ENCODE peak calls at places on chromosomes 7 and 10, in four cellular contexts. One of them, this sample, is unnamed.

GRCh38 chr10:86299562-86299961 is 67.0 kb downstream of the GRID1 start:
- DNase-seq in A549: no peak
- DNase-seq in lower leg skin: peak; percentile 43
- DNase-seq in thyroid gland: no peak
- DNase-seq in this sample: no peak

GRCh38 chr10:104146871-104147270 is 24.9 kb downstream of the SFR1 start:
- DNase-seq in thyroid gland: no peak
- DNase-seq in A549: no peak
- DNase-seq in lower leg skin: no peak
- DNase-seq in this sample: no peak

GRCh38 chr7:33900501-33900900 is 4.8 kb upstream of the BMPER start:
- DNase-seq in lower leg skin: no peak
- DNase-seq in thyroid gland: no peak
- DNase-seq in A549: no peak
- DNase-seq in this sample: no peak

GRCh38 chr10:10630281-10630680 is 387.4 kb upstream of the CELF2 start:
- DNase-seq in A549: no peak
- DNase-seq in lower leg skin: no peak
- DNase-seq in thyroid gland: no peak
- DNase-seq in this sample: no peak

GRCh38 chr10:119190353-119190752 is 11.7 kb upstream of the PRDX3 start:
- DNase-seq in thyroid gland: no peak
- DNase-seq in lower leg skin: no peak
- DNase-seq in A549: peak; percentile 84
- DNase-seq in this sample: no peak

GRCh38 chr7:12945901-12946300 is 258.5 kb downstream of the ARL4A start:
- DNase-seq in thyroid gland: no peak
- DNase-seq in A549: no peak
- DNase-seq in lower leg skin: no peak
- DNase-seq in this sample: no peak

GRCh38 chr10:17062493-17063487 is 66.8 kb downstream of the CUBN start:
- DNase-seq in thyroid gland: no peak
- DNase-seq in A549: peak; percentile 58
- DNase-seq in lower leg skin: peak; percentile 91
- DNase-seq in this sample: no peak

GRCh38 chr7:2629740-2630681 is 1.8 kb upstream of the TTYH3 start:
- DNase-seq in thyroid gland: peak; percentile 96
- DNase-seq in A549: no peak
- DNase-seq in lower leg skin: no peak
- DNase-seq in this sample: no peak

GRCh38 chr10:96313348-96313747 is 9.1 kb downstream of the DNTT start:
- DNase-seq in lower leg skin: no peak
- DNase-seq in thyroid gland: no peak
- DNase-seq in A549: no peak
- DNase-seq in this sample: no peak

GRCh38 chr7:128030263-128030998 is 806 bp downstream of the LRRC4 start:
- DNase-seq in thyroid gland: no peak
- DNase-seq in A549: no peak
- DNase-seq in lower leg skin: no peak
- DNase-seq in this sample: no peak

GRCh38 chr10:5404188-5405041 is at the start of gene TUBAL3:
- DNase-seq in lower leg skin: no peak
- DNase-seq in thyroid gland: no peak
- DNase-seq in A549: no peak
- DNase-seq in this sample: no peak

GRCh38 chr7:33677556-33677955 is 227.8 kb upstream of the BMPER start:
- DNase-seq in thyroid gland: no peak
- DNase-seq in A549: no peak
- DNase-seq in lower leg skin: no peak
- DNase-seq in this sample: no peak

GRCh38 chr7:131753620-131754222 is 197.3 kb upstream of the PODXL start:
- DNase-seq in lower leg skin: no peak
- DNase-seq in thyroid gland: no peak
- DNase-seq in A549: peak; percentile 61
- DNase-seq in this sample: no peak

GRCh38 chr7:120021085-120021484 is 251.9 kb upstream of the KCND2 start:
- DNase-seq in A549: no peak
- DNase-seq in lower leg skin: no peak
- DNase-seq in thyroid gland: no peak
- DNase-seq in this sample: no peak

GRCh38 chr10:65570143-65571010 is 1355.5 kb upstream of the LRRTM3 start:
- DNase-seq in A549: peak; percentile 12
- DNase-seq in thyroid gland: peak; percentile 45
- DNase-seq in lower leg skin: no peak
- DNase-seq in this sample: peak; percentile 28

GRCh38 chr7:73330772-73331171 is 2.8 kb downstream of the FKBP6 start:
- DNase-seq in thyroid gland: no peak
- DNase-seq in lower leg skin: no peak
- DNase-seq in A549: no peak
- DNase-seq in this sample: no peak

GRCh38 chr7:2019693-2020511 is 212.8 kb downstream of the MAD1L1 start:
- DNase-seq in lower leg skin: peak; percentile 93
- DNase-seq in thyroid gland: peak; percentile 9
- DNase-seq in A549: no peak
- DNase-seq in this sample: peak; percentile 85

GRCh38 chr10:19922236-19922963 is 106.2 kb downstream of the PLXDC2 start:
- DNase-seq in lower leg skin: no peak
- DNase-seq in A549: no peak
- DNase-seq in thyroid gland: peak; percentile 19
- DNase-seq in this sample: no peak

GRCh38 chr7:47458486-47458885 is 123.4 kb downstream of the TNS3 start:
- DNase-seq in lower leg skin: no peak
- DNase-seq in A549: no peak
- DNase-seq in thyroid gland: no peak
- DNase-seq in this sample: no peak

GRCh38 chr10:76152186-76152585 is 720.8 kb downstream of the LRMDA start:
- DNase-seq in A549: no peak
- DNase-seq in lower leg skin: no peak
- DNase-seq in thyroid gland: no peak
- DNase-seq in this sample: no peak

GRCh38 chr7:9231683-9232082 is 798.3 kb downstream of the NXPH1 start:
- DNase-seq in A549: no peak
- DNase-seq in lower leg skin: no peak
- DNase-seq in thyroid gland: no peak
- DNase-seq in this sample: no peak

GRCh38 chr10:125116652-125117310 is 43.6 kb downstream of the CTBP2 start:
- DNase-seq in lower leg skin: no peak
- DNase-seq in thyroid gland: no peak
- DNase-seq in A549: no peak
- DNase-seq in this sample: no peak

GRCh38 chr7:117122536-117122935 is 169.2 kb downstream of the ST7 start:
- DNase-seq in A549: no peak
- DNase-seq in lower leg skin: no peak
- DNase-seq in thyroid gland: no peak
- DNase-seq in this sample: no peak

GRCh38 chr7:73715648-73716317 is 3.7 kb downstream of the STX1A start:
- DNase-seq in A549: peak; percentile 99
- DNase-seq in lower leg skin: no peak
- DNase-seq in thyroid gland: no peak
- DNase-seq in this sample: peak; percentile 94

GRCh38 chr7:79452495-79453265 is 787 bp downstream of the MAGI2 start:
- DNase-seq in lower leg skin: peak; percentile 87
- DNase-seq in thyroid gland: peak; percentile 39
- DNase-seq in A549: peak; percentile 15
- DNase-seq in this sample: no peak

GRCh38 chr10:71293446-71294090 is 25.5 kb upstream of the SLC29A3 start:
- DNase-seq in A549: no peak
- DNase-seq in thyroid gland: peak; percentile 40
- DNase-seq in lower leg skin: no peak
- DNase-seq in this sample: no peak

GRCh38 chr7:135248546-135248945 is 14.9 kb downstream of the STRA8 start:
- DNase-seq in A549: no peak
- DNase-seq in thyroid gland: no peak
- DNase-seq in lower leg skin: peak; percentile 52
- DNase-seq in this sample: no peak

GRCh38 chr10:123858039-123858740 is 33.4 kb downstream of the CPXM2 start:
- DNase-seq in thyroid gland: peak; percentile 17
- DNase-seq in A549: no peak
- DNase-seq in lower leg skin: peak; percentile 50
- DNase-seq in this sample: no peak

DNA sequence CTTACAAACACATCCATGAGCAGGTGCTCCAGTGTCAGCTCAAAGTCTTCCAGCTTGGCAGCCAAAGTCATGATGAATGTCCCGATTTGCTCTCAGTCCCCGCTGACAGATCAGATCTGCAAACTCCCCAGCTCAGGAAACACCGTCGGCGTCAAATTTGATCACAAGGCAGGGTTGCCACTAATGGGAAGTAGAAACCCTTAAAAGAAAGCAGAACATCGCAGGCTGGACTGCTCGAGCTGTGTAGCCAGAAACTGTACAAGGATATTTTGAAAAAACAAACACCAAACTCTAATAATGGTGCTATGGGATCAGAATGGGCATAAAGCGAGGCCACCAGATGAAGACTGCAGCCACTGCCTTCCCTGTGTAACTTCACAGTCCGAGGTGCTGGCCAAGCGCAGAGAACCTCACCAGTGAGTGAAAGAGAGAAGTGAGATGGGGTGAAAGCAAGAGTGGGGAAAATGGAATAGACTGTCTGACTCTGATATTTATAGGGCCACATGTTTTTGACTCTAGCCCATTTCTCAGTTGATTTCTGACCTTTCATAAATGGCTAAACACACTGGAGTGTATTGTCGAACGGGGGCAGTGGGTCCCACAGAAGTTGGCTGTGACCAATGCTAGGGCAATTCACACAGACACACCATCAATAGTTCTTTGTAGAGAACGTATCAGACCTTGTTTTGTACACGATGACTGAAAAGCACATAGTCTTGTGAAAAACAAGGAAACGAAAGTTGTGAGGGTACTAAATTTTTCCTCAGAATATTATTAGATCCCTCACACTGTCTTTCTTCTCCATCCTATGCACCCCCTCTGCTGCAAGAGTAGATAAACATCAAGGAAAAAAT is 306.1 kb downstream of the FRMD4A start:
- DNase-seq in lower leg skin: peak; percentile 87
- DNase-seq in A549: no peak
- DNase-seq in thyroid gland: no peak
- DNase-seq in this sample: no peak
- TF ChIP-seq POLR2A in lower leg skin: no peak
- TF ChIP-seq POLR2A in A549: no peak
- TF ChIP-seq POLR2A in thyroid gland: no peak
- TF ChIP-seq POLR2A in this sample: no peak

GRCh38 chr7:77200542-77200941 is 923 bp upstream of the FGL2 start:
- DNase-seq in thyroid gland: no peak
- DNase-seq in lower leg skin: no peak
- DNase-seq in A549: no peak
- DNase-seq in this sample: no peak
- TF ChIP-seq POLR2A in thyroid gland: no peak
- TF ChIP-seq POLR2A in lower leg skin: no peak
- TF ChIP-seq POLR2A in A549: no peak
- TF ChIP-seq POLR2A in this sample: no peak

DNA sequence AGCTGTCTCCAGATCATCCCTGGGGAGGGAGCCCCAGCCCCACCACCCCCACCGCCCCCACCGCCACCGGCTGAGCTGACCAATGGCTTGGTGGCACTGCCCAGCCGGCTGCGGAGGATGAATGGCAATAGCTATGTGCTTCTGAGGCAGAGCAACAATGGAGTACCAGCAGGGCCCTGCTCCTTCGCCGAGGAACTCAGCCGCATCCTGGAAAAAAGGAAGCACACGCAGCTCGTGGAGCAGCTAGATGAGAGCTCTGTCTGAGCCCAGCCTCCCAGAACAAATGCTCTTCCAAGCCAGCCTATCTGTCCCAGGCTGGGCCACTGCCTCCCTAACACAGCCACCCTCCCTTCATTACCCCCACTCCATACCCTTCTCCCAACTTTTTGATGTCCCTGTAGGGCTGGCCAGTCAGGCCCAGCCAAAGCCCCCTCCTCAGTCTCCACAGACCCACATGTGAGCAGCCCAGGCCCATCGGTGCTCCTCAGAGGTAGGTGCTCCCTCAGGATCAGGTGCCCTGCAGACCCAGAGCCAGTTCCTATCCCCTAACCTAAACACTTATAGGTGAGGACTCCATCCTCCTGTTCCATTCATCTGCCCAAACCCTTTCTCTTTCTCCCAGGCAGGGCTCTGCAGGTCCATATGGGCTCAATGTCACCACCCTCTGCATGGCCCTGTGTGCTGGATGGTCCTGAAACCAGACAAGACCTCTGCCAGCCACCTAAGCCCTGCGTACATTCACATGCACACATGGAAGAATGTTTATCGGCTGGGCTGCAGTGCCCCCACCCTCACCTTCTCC is 3.2 kb downstream of the MRPL43 start:
- DNase-seq in lower leg skin: peak; percentile 54
- DNase-seq in A549: no peak
- DNase-seq in thyroid gland: no peak
- DNase-seq in this sample: no peak
- TF ChIP-seq POLR2A in lower leg skin: no peak
- TF ChIP-seq POLR2A in A549: no peak
- TF ChIP-seq POLR2A in thyroid gland: no peak
- TF ChIP-seq POLR2A in this sample: no peak

DNA sequence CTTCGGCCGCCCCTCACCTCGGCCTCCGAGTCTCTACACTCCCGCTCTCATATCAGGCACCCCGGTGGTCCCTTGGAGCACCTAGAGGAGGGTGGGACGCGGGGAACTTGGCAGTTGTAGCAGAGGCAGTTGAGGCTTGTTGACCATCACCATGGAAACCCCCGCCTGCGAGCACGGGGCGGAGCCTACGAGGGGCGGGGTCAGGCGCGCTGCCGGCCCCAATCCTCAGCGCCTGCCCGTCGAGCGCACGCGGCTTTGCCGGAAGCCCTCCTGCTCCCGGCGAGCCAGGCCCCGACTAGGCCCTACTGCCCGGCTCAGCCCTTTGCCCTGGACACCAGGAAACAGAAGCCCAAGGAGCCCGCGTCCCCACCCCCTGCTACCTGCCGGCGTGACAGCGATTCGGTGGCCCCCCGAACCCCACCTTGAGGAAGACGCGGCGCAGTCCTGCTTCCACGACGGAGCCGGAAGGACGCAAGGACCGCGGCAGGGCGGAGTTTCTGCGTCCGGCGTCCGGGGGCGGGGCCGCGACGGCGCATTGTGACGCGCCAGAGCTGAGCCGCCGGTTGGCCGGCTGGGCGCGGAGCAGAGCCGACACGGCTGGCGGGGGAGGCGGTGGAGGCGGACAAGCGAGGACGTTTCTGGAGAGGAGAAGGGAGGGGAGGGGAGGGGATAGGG is at the start of gene HNRNPF:
- DNase-seq in A549: peak; percentile 81
- DNase-seq in lower leg skin: peak; percentile 99
- DNase-seq in thyroid gland: peak; percentile 95
- DNase-seq in this sample: peak; percentile 97
- TF ChIP-seq POLR2A in A549: peak; percentile 41
- TF ChIP-seq POLR2A in lower leg skin: no peak
- TF ChIP-seq POLR2A in thyroid gland: peak; percentile 89
- TF ChIP-seq POLR2A in this sample: peak; percentile 91